ENCODE peak calls at places on chromosomes 4 and X, in nine cellular contexts. N is putamen, Z is H1, W is GM13977, R is Karpas-422, L is amygdala, I is memory B cell, Q is fibroblast of the conjunctiva, B is kidney epithelial cell. O is an unnamed sample.

GRCh38 chrX:3990569-3990968 is 277.1 kb upstream of the PRKX start:
- DNase-seq in N (no peak), Z (no peak), W (no peak), R (peak), L (no peak), I (no peak), Q (no peak), B (no peak), O (no peak)

GRCh38 chr4:100062921-100063320 is 112.8 kb upstream of the H2AZ1 start:
- DNase-seq in N (no peak), Z (no peak), W (no peak), R (no peak), L (no peak), I (no peak), Q (no peak), B (no peak), O (no peak)

GRCh38 chr4:186725422-186726149 is 1.9 kb upstream of the FAT1 start:
- DNase-seq in N (peak), Z (no peak), W (peak), R (no peak), L (peak), I (no peak), Q (peak), B (no peak), O (peak)

GRCh38 chrX:110317820-110318663 is at the start of gene AMMECR1:
- DNase-seq in N (peak), Z (no peak), W (peak), R (peak), L (peak), I (peak), Q (peak), B (no peak), O (peak)

GRCh38 chr4:151347490-151347889 is 22.1 kb upstream of the SH3D19 start:
- DNase-seq in N (no peak), Z (no peak), W (no peak), R (no peak), L (no peak), I (no peak), Q (no peak), B (no peak), O (no peak)

GRCh38 chr4:8428288-8429097 is 12.0 kb downstream of the ACOX3 start:
- DNase-seq in N (peak), Z (peak), W (peak), R (peak), L (peak), I (peak), Q (peak), B (no peak), O (peak)

GRCh38 chr4:22969314-22969896 is 276.7 kb downstream of the GBA3 start:
- DNase-seq in N (no peak), Z (no peak), W (no peak), R (no peak), L (no peak), I (no peak), Q (no peak), B (no peak), O (no peak)

GRCh38 chr4:5365071-5366008 is 314.1 kb downstream of the STK32B start:
- DNase-seq in N (no peak), Z (peak), W (no peak), R (no peak), L (no peak), I (no peak), Q (no peak), B (peak), O (peak)

GRCh38 chr4:879730-880079 is 52.4 kb downstream of the GAK start:
- DNase-seq in N (peak), Z (no peak), W (peak), R (no peak), L (no peak), I (no peak), Q (no peak), B (no peak), O (no peak)

GRCh38 chrX:44572340-44572938 is 29.8 kb upstream of the FUNDC1 start:
- DNase-seq in N (no peak), Z (no peak), W (no peak), R (no peak), L (no peak), I (no peak), Q (no peak), B (no peak), O (no peak)

GRCh38 chr4:48913346-48913745 is 6.8 kb upstream of the OCIAD2 start:
- DNase-seq in N (peak), Z (no peak), W (no peak), R (peak), L (no peak), I (no peak), Q (no peak), B (peak), O (no peak)

GRCh38 chr4:149897784-149898183 is 82.1 kb upstream of the IQCM start:
- DNase-seq in N (no peak), Z (no peak), W (no peak), R (peak), L (no peak), I (no peak), Q (peak), B (no peak), O (peak)

GRCh38 chrX:42755820-42756219 is 22.1 kb downstream of the PPP1R2C start:
- DNase-seq in N (no peak), Z (no peak), W (no peak), R (no peak), L (no peak), I (no peak), Q (peak), B (peak), O (no peak)

GRCh38 chrX:97850911-97851310 is 967.2 kb downstream of the RPA4 start:
- DNase-seq in N (no peak), Z (no peak), W (no peak), R (no peak), L (no peak), I (no peak), Q (no peak), B (no peak), O (no peak)

GRCh38 chr4:13872145-13872544 is 244.6 kb upstream of the BOD1L1 start:
- DNase-seq in N (no peak), Z (no peak), W (no peak), R (no peak), L (no peak), I (no peak), Q (no peak), B (no peak), O (peak)

GRCh38 chrX:132638313-132638712 is 149.5 kb upstream of the MBNL3 start:
- DNase-seq in N (no peak), Z (no peak), W (no peak), R (no peak), L (no peak), I (no peak), Q (no peak), B (no peak), O (no peak)

GRCh38 chr4:66000500-66001117 is 330.3 kb upstream of the EPHA5 start:
- DNase-seq in N (no peak), Z (no peak), W (no peak), R (no peak), L (no peak), I (no peak), Q (no peak), B (no peak), O (no peak)

GRCh38 chr4:3330682-3331081 is 37.9 kb downstream of the RGS12 start:
- DNase-seq in N (no peak), Z (no peak), W (no peak), R (no peak), L (no peak), I (no peak), Q (no peak), B (no peak), O (no peak)

GRCh38 chrX:72123471-72124185 is 8.1 kb downstream of the RTL5 start:
- DNase-seq in N (no peak), Z (no peak), W (no peak), R (no peak), L (no peak), I (no peak), Q (no peak), B (no peak), O (no peak)

GRCh38 chr4:25863347-25863784 is 578 bp upstream of the SEL1L3 start:
- DNase-seq in N (no peak), Z (peak), W (peak), R (peak), L (no peak), I (no peak), Q (no peak), B (no peak), O (peak)

GRCh38 chr4:37991623-37992410 is 31.6 kb downstream of the PTTG2 start:
- DNase-seq in N (no peak), Z (no peak), W (no peak), R (no peak), L (no peak), I (no peak), Q (no peak), B (no peak), O (no peak)

GRCh38 chr4:3202836-3203820 is 45.8 kb upstream of the MSANTD1 start:
- DNase-seq in N (no peak), Z (no peak), W (no peak), R (no peak), L (no peak), I (no peak), Q (no peak), B (no peak), O (no peak)

GRCh38 chr4:84913176-84913575 is 53.3 kb downstream of the WDFY3 start:
- DNase-seq in N (no peak), Z (no peak), W (no peak), R (no peak), L (no peak), I (no peak), Q (no peak), B (no peak), O (no peak)

GRCh38 chr4:98801259-98801725 is 127.6 kb downstream of the EIF4E start:
- DNase-seq in N (peak), Z (no peak), W (no peak), R (no peak), L (no peak), I (no peak), Q (no peak), B (no peak), O (peak)

GRCh38 chr4:71009796-71010588 is 16.5 kb downstream of the DCK start:
- DNase-seq in N (no peak), Z (no peak), W (peak), R (peak), L (no peak), I (peak), Q (peak), B (no peak), O (peak)

GRCh38 chr4:26220704-26221103 is 100.1 kb upstream of the RBPJ start:
- DNase-seq in N (no peak), Z (no peak), W (no peak), R (no peak), L (no peak), I (no peak), Q (peak), B (no peak), O (no peak)

GRCh38 chrX:19548279-19548678 is 33.0 kb upstream of the MAP3K15 start:
- DNase-seq in N (no peak), Z (no peak), W (no peak), R (no peak), L (no peak), I (no peak), Q (no peak), B (no peak), O (no peak)

GRCh38 chr4:61500883-61501282 is 300.8 kb downstream of the ADGRL3 start:
- DNase-seq in N (no peak), Z (no peak), W (no peak), R (no peak), L (no peak), I (no peak), Q (peak), B (no peak), O (no peak)

O was measured in Caco-2.